ENCODE peak calls at places on chromosomes 12 and 14, in ten cellular contexts. I, X, V, G, M, U, R, Y, L and D are unnamed samples.

GRCh38 chr12:119730381-119730780 is 62.4 kb downstream of the PRKAB1 start:
- DNase-seq in I (no peak), X (no peak), V (no peak), G (no peak), M (no peak), U (no peak), R (no peak), Y (no peak), L (no peak), D (no peak)

GRCh38 chr12:6827982-6828670 is at the start of gene P3H3:
- DNase-seq in I (peak), X (peak), V (peak), G (peak), M (peak), U (no peak), R (no peak), Y (no peak), L (no peak), D (peak)

GRCh38 chr12:77190022-77190421 is 124.7 kb upstream of the E2F7 start:
- DNase-seq in I (peak), X (no peak), V (peak), G (no peak), M (peak), U (no peak), R (no peak), Y (no peak), L (no peak), D (peak)

GRCh38 chr14:22432348-22432976 is 156.6 kb downstream of the DAD1 start:
- DNase-seq in I (peak), X (no peak), V (peak), G (peak), M (peak), U (no peak), R (peak), Y (peak), L (peak), D (peak)

GRCh38 chr12:11906284-11906935 is 164.3 kb upstream of the BCL2L14 start:
- DNase-seq in I (peak), X (no peak), V (peak), G (no peak), M (peak), U (no peak), R (no peak), Y (no peak), L (no peak), D (peak)

GRCh38 chr12:95548056-95548538 is 3.2 kb downstream of the USP44 start:
- DNase-seq in I (peak), X (peak), V (no peak), G (peak), M (no peak), U (peak), R (peak), Y (no peak), L (no peak), D (no peak)

GRCh38 chr12:8127138-8127537 is 3.7 kb downstream of the CLEC4A start:
- DNase-seq in I (no peak), X (no peak), V (no peak), G (no peak), M (no peak), U (peak), R (no peak), Y (no peak), L (no peak), D (no peak)

GRCh38 chr12:54356951-54357356 is 7.3 kb downstream of the GPR84 start:
- DNase-seq in I (no peak), X (no peak), V (no peak), G (no peak), M (no peak), U (no peak), R (no peak), Y (no peak), L (no peak), D (no peak)

GRCh38 chr12:10272466-10272865 is 35.2 kb upstream of the KLRD1 start:
- DNase-seq in I (no peak), X (no peak), V (no peak), G (no peak), M (no peak), U (no peak), R (no peak), Y (no peak), L (no peak), D (peak)

GRCh38 chr14:93032301-93032929 is 83.3 kb downstream of the ITPK1 start:
- DNase-seq in I (peak), X (no peak), V (peak), G (no peak), M (no peak), U (no peak), R (no peak), Y (peak), L (peak), D (peak)

GRCh38 chr14:30337456-30337855 is 221.5 kb upstream of the G2E3 start:
- DNase-seq in I (no peak), X (no peak), V (no peak), G (no peak), M (no peak), U (no peak), R (no peak), Y (no peak), L (peak), D (no peak)

GRCh38 chr14:90850487-90850886 is 34.3 kb upstream of the TTC7B start:
- DNase-seq in I (peak), X (no peak), V (peak), G (no peak), M (peak), U (no peak), R (no peak), Y (no peak), L (peak), D (peak)

GRCh38 chr14:100150932-100151587 is 8.4 kb downstream of the DEGS2 start:
- DNase-seq in I (no peak), X (no peak), V (no peak), G (no peak), M (no peak), U (no peak), R (no peak), Y (no peak), L (no peak), D (no peak)

GRCh38 chr12:113815031-113815430 is 151.1 kb downstream of the RBM19 start:
- DNase-seq in I (no peak), X (no peak), V (no peak), G (no peak), M (no peak), U (no peak), R (no peak), Y (no peak), L (peak), D (no peak)

GRCh38 chr14:52307376-52307775 is 6.7 kb upstream of the PTGER2 start:
- DNase-seq in I (no peak), X (no peak), V (no peak), G (no peak), M (no peak), U (no peak), R (no peak), Y (no peak), L (no peak), D (no peak)

GRCh38 chr12:15278816-15279658 is 43.3 kb upstream of the PTPRO start:
- DNase-seq in I (peak), X (peak), V (peak), G (no peak), M (peak), U (no peak), R (peak), Y (peak), L (peak), D (peak)

GRCh38 chr12:122517877-122518276 is 8.9 kb downstream of the RSRC2 start:
- DNase-seq in I (peak), X (no peak), V (peak), G (no peak), M (peak), U (no peak), R (no peak), Y (no peak), L (peak), D (peak)

GRCh38 chr12:716506-716905 is 35.9 kb upstream of the WNK1 start:
- DNase-seq in I (no peak), X (peak), V (no peak), G (peak), M (peak), U (no peak), R (no peak), Y (no peak), L (no peak), D (no peak)

DNA sequence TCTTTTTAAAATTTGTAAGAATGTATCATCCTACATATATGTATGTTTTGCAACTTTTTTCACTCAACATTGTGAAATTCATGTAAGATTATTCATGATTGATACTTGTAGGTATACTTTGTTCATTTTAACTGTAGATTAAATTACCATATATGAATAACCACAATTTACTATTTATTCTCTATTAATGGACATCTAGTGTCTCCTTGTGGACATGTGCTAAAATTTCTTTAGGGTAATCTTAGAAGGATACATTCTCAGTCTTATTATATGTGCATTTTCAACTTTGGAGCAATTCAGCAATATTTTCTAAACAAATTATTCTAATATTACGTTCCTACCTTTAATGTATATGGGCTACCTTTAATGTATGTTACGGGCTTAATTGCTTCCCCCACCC is 192.4 kb downstream of the FUT8 start:
- DNase-seq in I (peak), X (no peak), V (no peak), G (no peak), M (peak), U (no peak), R (no peak), Y (no peak), L (peak), D (no peak)
- TF ChIP-seq CTCF in I (peak), X (peak), V (peak), G (peak), M (peak), U (no peak), R (no peak), Y (no peak), L (peak), D (peak)

DNA sequence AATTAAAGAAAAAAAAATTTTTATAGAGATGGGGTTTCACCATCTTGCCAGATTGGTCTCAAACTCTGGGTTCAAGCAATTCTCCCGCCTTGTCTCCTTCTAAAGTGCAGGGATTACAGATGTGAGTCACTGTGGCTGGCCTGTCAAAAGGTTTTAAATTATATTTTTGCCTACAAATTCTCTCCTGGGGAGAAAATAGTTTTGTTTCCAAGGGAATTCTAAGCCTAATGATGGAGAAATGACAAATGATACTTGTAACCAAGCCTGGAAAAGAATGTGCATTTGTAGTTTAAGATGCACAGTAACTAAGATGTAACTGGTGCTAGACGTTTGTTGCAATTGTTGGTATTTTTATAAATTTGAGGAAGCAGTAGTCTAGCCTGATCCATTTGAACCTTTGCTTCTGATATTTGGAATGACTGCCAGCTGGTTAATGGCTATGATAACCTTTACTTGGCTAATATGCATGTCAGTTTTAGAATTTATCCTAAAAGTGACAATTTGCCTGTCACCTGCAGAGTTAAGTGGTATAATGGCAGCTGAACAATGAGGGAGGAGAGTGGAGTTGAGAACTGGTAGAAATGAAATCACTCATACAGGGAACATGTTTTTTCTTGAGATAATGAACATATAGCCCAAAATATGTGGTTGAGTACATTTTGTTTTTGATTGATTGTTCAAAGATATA is 148.0 kb downstream of the FUT8 start:
- DNase-seq in I (no peak), X (no peak), V (peak), G (no peak), M (no peak), U (no peak), R (no peak), Y (no peak), L (no peak), D (no peak)
- H3K4me3 ChIP-seq in I (no peak), X (no peak), V (no peak), G (no peak), M (no peak), U (no peak), R (no peak), Y (no peak), L (no peak), D (no peak)

DNA sequence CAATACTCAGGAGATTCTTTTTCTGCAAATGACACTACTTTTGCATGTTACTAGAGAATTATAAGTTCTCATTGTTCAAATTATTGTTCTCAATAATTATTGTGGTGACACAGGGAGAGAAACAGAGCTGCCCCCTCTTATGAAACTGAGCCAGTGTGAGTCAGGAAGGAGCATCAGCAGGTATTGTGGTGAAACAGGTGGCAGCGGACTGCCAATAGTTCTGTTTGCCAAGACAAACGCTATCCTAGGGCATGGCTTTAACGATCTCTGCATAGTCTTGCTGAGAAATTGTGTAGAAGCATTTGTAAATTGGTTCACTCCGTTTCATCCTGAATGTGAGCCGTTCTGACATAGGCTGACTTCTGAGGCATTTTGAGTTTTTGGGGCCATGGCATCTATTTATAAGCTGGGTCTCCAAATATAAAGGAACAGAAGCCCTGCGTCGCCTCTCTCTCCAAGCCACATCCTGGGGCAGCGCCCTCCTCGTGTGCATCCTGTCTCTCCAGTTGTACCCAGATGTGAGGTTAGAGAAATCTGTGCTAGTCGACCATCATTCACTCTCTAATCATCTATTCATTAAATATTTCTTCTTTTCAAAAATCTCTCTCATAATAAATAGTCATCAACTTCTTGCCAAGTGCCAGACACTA is 15.8 kb upstream of the PPP4R4 start:
- DNase-seq in I (no peak), X (no peak), V (no peak), G (no peak), M (no peak), U (peak), R (no peak), Y (no peak), L (no peak), D (no peak)
- TF ChIP-seq CTCF in I (no peak), X (no peak), V (no peak), G (no peak), M (no peak), U (no peak), R (no peak), Y (no peak), L (no peak), D (no peak)

DNA sequence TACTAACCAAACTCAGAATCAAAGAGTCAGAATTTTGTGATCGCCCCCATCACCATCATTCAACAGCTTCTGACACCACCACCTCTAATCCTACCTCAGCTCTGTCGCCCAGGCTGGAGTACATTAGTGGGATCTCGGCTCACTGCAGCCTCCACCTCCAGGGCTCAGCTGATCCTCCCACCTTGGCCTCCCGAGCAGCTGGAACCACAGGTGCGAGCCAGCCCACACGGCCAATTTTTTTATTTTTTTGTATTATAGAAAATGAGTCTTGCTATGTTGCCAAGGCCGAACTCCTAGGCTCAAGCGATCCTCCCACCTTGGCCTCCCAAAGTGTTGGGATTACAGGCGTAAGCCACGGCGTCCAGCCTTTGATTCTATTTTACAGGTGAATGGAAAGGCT is 212.6 kb downstream of the GXYLT1 start:
- DNase-seq in I (no peak), X (no peak), V (no peak), G (no peak), M (no peak), U (no peak), R (no peak), Y (no peak), L (no peak), D (no peak)
- H3K4me3 ChIP-seq in I (peak), X (peak), V (peak), G (peak), M (peak), U (peak), R (peak), Y (peak), L (peak), D (peak)